ENCODE peak calls at places on chromosomes 3 and 15, in seven cellular contexts. One of them, this sample, is unnamed.

GRCh38 chr3:185532881-185533280 is 19.5 kb downstream of the LIPH start:
- DNase-seq in SK-N-SH: no peak
- DNase-seq in HepG2: no peak
- DNase-seq in GM12878: no peak
- DNase-seq in H1: no peak
- DNase-seq in HCT116: no peak
- DNase-seq in K562: no peak
- DNase-seq in this sample: no peak

GRCh38 chr3:49715611-49716121 is 3.8 kb downstream of the AMIGO3 start:
- DNase-seq in SK-N-SH: peak; percentile 13
- DNase-seq in HepG2: no peak
- DNase-seq in GM12878: no peak
- DNase-seq in H1: no peak
- DNase-seq in HCT116: no peak
- DNase-seq in K562: no peak
- DNase-seq in this sample: no peak

GRCh38 chr15:67735896-67736295 is 89.4 kb upstream of the SKOR1 start:
- DNase-seq in SK-N-SH: no peak
- DNase-seq in HepG2: no peak
- DNase-seq in GM12878: peak; percentile 16
- DNase-seq in H1: no peak
- DNase-seq in HCT116: no peak
- DNase-seq in K562: no peak
- DNase-seq in this sample: no peak

GRCh38 chr15:25810631-25811077 is 52.5 kb downstream of the ATP10A start:
- DNase-seq in SK-N-SH: no peak
- DNase-seq in HepG2: no peak
- DNase-seq in GM12878: no peak
- DNase-seq in H1: no peak
- DNase-seq in HCT116: no peak
- DNase-seq in K562: no peak
- DNase-seq in this sample: no peak

GRCh38 chr3:147449669-147450068 is 40.5 kb downstream of the ZIC1 start:
- DNase-seq in SK-N-SH: no peak
- DNase-seq in HepG2: no peak
- DNase-seq in GM12878: no peak
- DNase-seq in H1: no peak
- DNase-seq in HCT116: no peak
- DNase-seq in K562: no peak
- DNase-seq in this sample: no peak

GRCh38 chr3:18258492-18258891 is 166.6 kb downstream of the SATB1 start:
- DNase-seq in SK-N-SH: no peak
- DNase-seq in HepG2: no peak
- DNase-seq in GM12878: no peak
- DNase-seq in H1: no peak
- DNase-seq in HCT116: no peak
- DNase-seq in K562: no peak
- DNase-seq in this sample: no peak

GRCh38 chr3:48405343-48405881 is 24.5 kb downstream of the PLXNB1 start:
- DNase-seq in SK-N-SH: no peak
- DNase-seq in HepG2: no peak
- DNase-seq in GM12878: no peak
- DNase-seq in H1: no peak
- DNase-seq in HCT116: no peak
- DNase-seq in K562: no peak
- DNase-seq in this sample: no peak

GRCh38 chr3:144821583-144821982 is 850.0 kb downstream of the DIPK2A start:
- DNase-seq in SK-N-SH: no peak
- DNase-seq in HepG2: no peak
- DNase-seq in GM12878: no peak
- DNase-seq in H1: no peak
- DNase-seq in HCT116: no peak
- DNase-seq in K562: no peak
- DNase-seq in this sample: no peak

GRCh38 chr3:75254685-75255084 is 409.4 kb upstream of the FRG2C start:
- DNase-seq in SK-N-SH: no peak
- DNase-seq in HepG2: no peak
- DNase-seq in GM12878: no peak
- DNase-seq in H1: peak; percentile 10
- DNase-seq in HCT116: no peak
- DNase-seq in K562: no peak
- DNase-seq in this sample: peak; percentile 8

GRCh38 chr3:57544181-57545125 is at the start of gene DNAH12:
- DNase-seq in SK-N-SH: peak; percentile 75
- DNase-seq in HepG2: peak; percentile 64
- DNase-seq in GM12878: no peak
- DNase-seq in H1: peak; percentile 78
- DNase-seq in HCT116: no peak
- DNase-seq in K562: peak; percentile 26
- DNase-seq in this sample: peak; percentile 35

GRCh38 chr3:14548321-14548729 is 8.2 kb upstream of the GRIP2 start:
- DNase-seq in SK-N-SH: peak; percentile 89
- DNase-seq in HepG2: peak; percentile 56
- DNase-seq in GM12878: no peak
- DNase-seq in H1: peak; percentile 23
- DNase-seq in HCT116: peak; percentile 39
- DNase-seq in K562: peak; percentile 76
- DNase-seq in this sample: peak; percentile 80

GRCh38 chr3:10744098-10744465 is 71.9 kb upstream of the SLC6A11 start:
- DNase-seq in SK-N-SH: peak; percentile 49
- DNase-seq in HepG2: peak; percentile 6
- DNase-seq in GM12878: no peak
- DNase-seq in H1: no peak
- DNase-seq in HCT116: peak; percentile 23
- DNase-seq in K562: peak; percentile 69
- DNase-seq in this sample: peak; percentile 65

GRCh38 chr3:81300324-81300927 is 461.0 kb downstream of the GBE1 start:
- DNase-seq in SK-N-SH: no peak
- DNase-seq in HepG2: peak; percentile 96
- DNase-seq in GM12878: no peak
- DNase-seq in H1: no peak
- DNase-seq in HCT116: no peak
- DNase-seq in K562: no peak
- DNase-seq in this sample: no peak

GRCh38 chr3:159881208-159881607 is 107.4 kb upstream of the IL12A start:
- DNase-seq in SK-N-SH: no peak
- DNase-seq in HepG2: no peak
- DNase-seq in GM12878: no peak
- DNase-seq in H1: no peak
- DNase-seq in HCT116: no peak
- DNase-seq in K562: no peak
- DNase-seq in this sample: no peak

GRCh38 chr3:24129549-24129948 is 184.5 kb downstream of the NR1D2 start:
- DNase-seq in SK-N-SH: no peak
- DNase-seq in HepG2: no peak
- DNase-seq in GM12878: no peak
- DNase-seq in H1: no peak
- DNase-seq in HCT116: no peak
- DNase-seq in K562: no peak
- DNase-seq in this sample: no peak

GRCh38 chr3:100516232-100516631 is 23.8 kb downstream of the TMEM45A start:
- DNase-seq in SK-N-SH: no peak
- DNase-seq in HepG2: no peak
- DNase-seq in GM12878: no peak
- DNase-seq in H1: no peak
- DNase-seq in HCT116: no peak
- DNase-seq in K562: no peak
- DNase-seq in this sample: no peak

GRCh38 chr3:58748024-58748423 is 81.5 kb upstream of the FAM3D start:
- DNase-seq in SK-N-SH: no peak
- DNase-seq in HepG2: no peak
- DNase-seq in GM12878: no peak
- DNase-seq in H1: no peak
- DNase-seq in HCT116: no peak
- DNase-seq in K562: no peak
- DNase-seq in this sample: no peak

GRCh38 chr3:48268936-48269551 is 28.1 kb downstream of the ZNF589 start:
- DNase-seq in SK-N-SH: no peak
- DNase-seq in HepG2: no peak
- DNase-seq in GM12878: no peak
- DNase-seq in H1: no peak
- DNase-seq in HCT116: no peak
- DNase-seq in K562: no peak
- DNase-seq in this sample: no peak

GRCh38 chr15:62953496-62953895 is 89.1 kb upstream of the TPM1 start:
- DNase-seq in SK-N-SH: no peak
- DNase-seq in HepG2: no peak
- DNase-seq in GM12878: no peak
- DNase-seq in H1: no peak
- DNase-seq in HCT116: no peak
- DNase-seq in K562: no peak
- DNase-seq in this sample: no peak

GRCh38 chr3:137285924-137286323 is 328.1 kb downstream of the IL20RB start:
- DNase-seq in SK-N-SH: no peak
- DNase-seq in HepG2: no peak
- DNase-seq in GM12878: no peak
- DNase-seq in H1: no peak
- DNase-seq in HCT116: no peak
- DNase-seq in K562: no peak
- DNase-seq in this sample: no peak

DNA sequence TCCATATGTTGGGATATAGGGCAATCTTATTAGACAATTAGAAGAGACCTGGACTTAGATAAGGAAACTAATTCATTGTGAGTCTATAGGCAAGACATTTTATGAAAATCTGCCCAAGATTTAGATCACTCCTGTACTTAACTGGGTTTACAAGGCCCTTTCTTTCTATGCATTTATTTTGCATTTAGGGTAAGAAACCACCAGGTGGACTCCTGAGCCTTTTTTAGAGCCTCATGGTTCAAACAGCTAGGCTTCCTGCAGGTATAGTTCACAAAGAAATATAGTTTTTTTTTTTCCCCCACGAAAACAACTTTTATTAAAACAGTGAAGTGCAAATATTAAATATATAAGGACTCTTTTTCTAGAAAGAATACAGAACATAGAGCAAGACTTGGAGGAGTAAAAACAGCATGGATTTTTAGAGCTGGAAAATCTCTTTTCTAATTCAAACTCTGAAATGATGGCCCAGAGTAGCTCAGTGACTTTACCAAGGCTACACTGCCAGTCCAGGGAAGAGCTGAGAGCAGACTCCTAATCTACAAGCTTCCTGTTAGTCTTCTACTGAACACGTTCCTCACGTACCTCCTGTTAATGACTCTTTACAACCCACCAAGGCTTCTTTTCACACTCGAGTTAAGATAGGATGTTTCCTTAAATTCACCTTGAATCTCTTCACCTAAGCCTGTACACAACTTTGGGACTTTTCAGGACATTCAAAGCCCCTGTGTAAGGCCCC is 401.0 kb upstream of the ATP11B start:
- DNase-seq in SK-N-SH: no peak
- DNase-seq in HepG2: no peak
- DNase-seq in GM12878: no peak
- DNase-seq in H1: no peak
- DNase-seq in HCT116: no peak
- DNase-seq in K562: no peak
- DNase-seq in this sample: no peak
- TF ChIP-seq JUND in SK-N-SH: no peak
- TF ChIP-seq JUND in HepG2: no peak
- TF ChIP-seq JUND in GM12878: no peak
- TF ChIP-seq JUND in H1: no peak
- TF ChIP-seq JUND in HCT116: no peak
- TF ChIP-seq JUND in K562: no peak
- TF ChIP-seq JUND in this sample: no peak

DNA sequence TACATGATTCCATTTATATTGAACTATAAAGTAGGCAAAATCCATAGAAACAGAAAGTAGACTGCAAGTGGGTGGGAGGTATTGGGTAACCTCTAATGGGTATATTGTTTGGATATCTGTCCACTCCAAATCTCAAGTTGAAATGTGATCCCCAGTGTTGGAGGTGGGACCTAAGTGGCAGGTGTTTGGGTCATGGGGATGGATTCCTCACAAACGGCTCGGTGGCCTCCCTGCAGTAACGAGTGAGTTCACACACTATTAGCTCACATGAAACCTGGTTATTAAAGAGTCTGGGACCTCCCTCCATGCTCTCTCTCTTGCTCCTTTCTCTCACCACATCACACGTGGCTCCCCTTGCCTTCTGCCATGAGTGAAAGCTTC is 31.8 kb downstream of the MKRN2 start:
- DNase-seq in SK-N-SH: no peak
- DNase-seq in HepG2: no peak
- DNase-seq in GM12878: no peak
- DNase-seq in H1: no peak
- DNase-seq in HCT116: no peak
- DNase-seq in K562: no peak
- DNase-seq in this sample: no peak
- TF ChIP-seq JUND in SK-N-SH: no peak
- TF ChIP-seq JUND in HepG2: no peak
- TF ChIP-seq JUND in GM12878: no peak
- TF ChIP-seq JUND in H1: no peak
- TF ChIP-seq JUND in HCT116: no peak
- TF ChIP-seq JUND in K562: no peak
- TF ChIP-seq JUND in this sample: no peak

GRCh38 chr3:152969557-152970300 is 134.8 kb downstream of the P2RY1 start:
- DNase-seq in SK-N-SH: no peak
- DNase-seq in HepG2: peak; percentile 18
- DNase-seq in GM12878: no peak
- DNase-seq in H1: no peak
- DNase-seq in HCT116: no peak
- DNase-seq in K562: no peak
- DNase-seq in this sample: no peak
- TF ChIP-seq JUND in SK-N-SH: no peak
- TF ChIP-seq JUND in HepG2: no peak
- TF ChIP-seq JUND in GM12878: no peak
- TF ChIP-seq JUND in H1: no peak
- TF ChIP-seq JUND in HCT116: no peak
- TF ChIP-seq JUND in K562: no peak
- TF ChIP-seq JUND in this sample: peak; percentile 75

DNA sequence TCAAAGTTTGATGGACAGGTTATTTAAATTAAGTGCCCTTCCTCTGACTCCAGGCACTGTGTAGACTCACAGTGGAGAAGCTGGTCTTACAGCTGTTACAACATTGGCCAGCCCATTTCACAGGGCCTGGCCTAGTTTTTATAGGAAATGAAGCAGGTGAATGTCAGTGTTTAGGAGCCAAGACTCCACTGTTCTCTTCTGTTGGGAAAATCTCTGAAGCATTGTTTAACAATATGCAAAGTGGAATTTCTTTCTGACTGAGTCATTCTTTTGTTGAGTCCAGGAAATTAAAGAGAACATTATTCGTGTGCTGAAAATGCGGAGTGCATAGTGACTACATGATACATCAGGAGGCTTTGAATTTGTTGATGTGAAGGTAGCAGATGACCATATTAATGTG is 64.7 kb downstream of the ARRDC4 start:
- DNase-seq in SK-N-SH: no peak
- DNase-seq in HepG2: no peak
- DNase-seq in GM12878: no peak
- DNase-seq in H1: no peak
- DNase-seq in HCT116: no peak
- DNase-seq in K562: no peak
- DNase-seq in this sample: no peak
- TF ChIP-seq JUND in SK-N-SH: no peak
- TF ChIP-seq JUND in HepG2: no peak
- TF ChIP-seq JUND in GM12878: no peak
- TF ChIP-seq JUND in H1: no peak
- TF ChIP-seq JUND in HCT116: no peak
- TF ChIP-seq JUND in K562: no peak
- TF ChIP-seq JUND in this sample: no peak

This sample was measured in T47D.